ENCODE peak calls at places on chromosomes 11 and 22, in nine cellular contexts. T, E, Y, L, A, K, G, V and B are unnamed samples.

GRCh38 chr11:62493801-62494200 is 52.8 kb downstream of the AHNAK start:
- DNase-seq in V (no peak), G (peak), K (no peak), L (no peak), A (no peak), T (no peak), Y (no peak), E (no peak), B (no peak)

GRCh38 chr11:131975624-131976420 is 605.4 kb downstream of the NTM start:
- DNase-seq in G (no peak), E (no peak), V (no peak), L (no peak), A (no peak), T (no peak), Y (no peak), K (no peak), B (no peak)

GRCh38 chr11:116473790-116474346 is 298.9 kb downstream of the BUD13 start:
- DNase-seq in K (no peak), V (no peak), G (no peak), E (no peak), A (peak), T (no peak), L (no peak), Y (no peak), B (no peak)

GRCh38 chr11:34124885-34125668 is 19.6 kb downstream of the NAT10 start:
- DNase-seq in Y (no peak), A (no peak), K (no peak), V (peak), L (no peak), G (no peak), T (no peak), E (no peak), B (no peak)

GRCh38 chr11:126461096-126461440 is 105.6 kb downstream of the ST3GAL4 start:
- DNase-seq in V (no peak), T (no peak), Y (no peak), G (no peak), L (no peak), A (no peak), E (no peak), K (no peak), B (no peak)

GRCh38 chr22:44024288-44024908 is at the start of gene PARVB:
- DNase-seq in K (no peak), A (no peak), E (no peak), L (peak), G (peak), Y (peak), V (peak), T (peak), B (peak)

GRCh38 chr11:100830295-100830694 is 143.2 kb downstream of the ARHGAP42 start:
- DNase-seq in V (peak), L (no peak), Y (peak), A (no peak), E (peak), T (no peak), G (no peak), K (no peak), B (peak)

GRCh38 chr11:40130427-40130826 is 1329.0 kb downstream of the LRRC4C start:
- DNase-seq in G (no peak), E (no peak), Y (no peak), A (peak), K (no peak), T (no peak), L (peak), V (no peak), B (no peak)

GRCh38 chr11:20162824-20163777 is 2.8 kb upstream of the DBX1 start:
- DNase-seq in E (no peak), V (peak), L (peak), Y (peak), T (no peak), A (peak), K (no peak), G (peak), B (peak)

GRCh38 chr11:71171576-71171975 is 80.8 kb downstream of the SHANK2 start:
- DNase-seq in E (no peak), V (no peak), Y (no peak), L (no peak), K (no peak), G (no peak), A (no peak), T (no peak), B (no peak)

GRCh38 chr11:130510407-130511006 is 62.1 kb downstream of the ADAMTS15 start:
- DNase-seq in G (peak), V (peak), E (peak), Y (no peak), K (no peak), T (no peak), L (no peak), A (no peak), B (peak)

GRCh38 chr11:58575377-58576020 is at the start of gene LPXN:
- DNase-seq in L (no peak), T (no peak), K (no peak), Y (peak), E (peak), A (no peak), G (peak), V (no peak), B (peak)

GRCh38 chr11:111514216-111515031 is at the start of gene HOATZ:
- DNase-seq in K (no peak), E (no peak), T (peak), L (peak), G (no peak), A (peak), V (no peak), Y (no peak), B (peak)

GRCh38 chr22:49322231-49322630 is 505.4 kb downstream of the BRD1 start:
- DNase-seq in Y (no peak), E (no peak), T (peak), V (no peak), L (no peak), A (no peak), G (no peak), K (no peak), B (no peak)

GRCh38 chr22:28444659-28445058 is 235.0 kb downstream of the TTC28 start:
- DNase-seq in V (no peak), G (peak), L (no peak), Y (no peak), A (no peak), E (no peak), T (no peak), K (no peak), B (peak)

GRCh38 chr11:38191101-38191500 is 1593.1 kb upstream of the RAG2 start:
- DNase-seq in K (no peak), Y (no peak), A (no peak), T (no peak), V (no peak), L (no peak), G (no peak), E (no peak), B (no peak)

GRCh38 chr11:110349109-110349996 is 52.9 kb upstream of the RDX start:
- DNase-seq in A (no peak), L (no peak), T (no peak), K (no peak), Y (no peak), V (no peak), E (no peak), G (no peak), B (no peak)

GRCh38 chr11:122920579-122920978 is 38.0 kb downstream of the JHY start:
- DNase-seq in L (no peak), T (peak), V (no peak), Y (no peak), K (no peak), E (no peak), G (no peak), A (peak), B (no peak)

GRCh38 chr11:8989411-8989810 is 14.4 kb downstream of the NRIP3 start:
- DNase-seq in Y (peak), G (peak), V (peak), E (no peak), K (no peak), T (no peak), A (no peak), L (no peak), B (peak)

DNA sequence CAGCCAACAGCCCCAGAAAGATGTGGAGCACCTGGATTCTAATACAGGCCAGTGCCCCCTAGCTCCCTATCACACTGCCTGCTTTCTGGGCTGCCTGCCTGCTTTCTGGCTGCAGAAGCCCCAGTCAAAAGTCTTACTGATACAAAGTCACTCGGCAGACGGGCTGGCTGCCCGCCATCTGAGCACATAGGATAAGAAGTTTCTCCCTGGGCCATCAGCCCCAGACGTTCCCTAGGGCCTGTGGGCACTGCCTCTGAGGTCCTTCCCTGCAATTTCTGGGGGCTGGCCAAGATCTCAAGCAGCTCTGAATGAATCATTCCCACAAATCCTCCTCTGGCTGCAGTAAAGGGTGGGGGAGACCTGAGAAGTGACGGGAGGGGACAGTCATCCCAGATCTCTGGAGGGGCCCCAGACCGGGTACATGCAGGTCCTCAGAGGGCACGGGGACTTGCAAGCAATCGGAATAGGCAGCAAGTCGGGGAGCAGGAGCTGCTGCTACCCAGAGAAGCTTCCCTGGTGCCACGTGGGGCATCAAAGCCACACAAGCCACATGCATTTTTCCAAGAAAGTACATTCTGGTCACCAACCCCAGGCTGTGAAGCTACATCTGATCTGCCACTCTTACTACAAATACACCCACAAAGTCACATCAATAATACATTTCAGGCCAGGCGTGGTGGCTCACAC is 4.7 kb downstream of the TPST2 start:
- DNase-seq in K (no peak), G (peak), V (peak), Y (peak), T (peak), E (peak), L (peak), A (no peak), B (peak)
- TF ChIP-seq CTCF in K (no peak), G (peak), V (no peak), Y (peak), T (no peak), E (no peak), L (peak), A (peak), B (peak)

DNA sequence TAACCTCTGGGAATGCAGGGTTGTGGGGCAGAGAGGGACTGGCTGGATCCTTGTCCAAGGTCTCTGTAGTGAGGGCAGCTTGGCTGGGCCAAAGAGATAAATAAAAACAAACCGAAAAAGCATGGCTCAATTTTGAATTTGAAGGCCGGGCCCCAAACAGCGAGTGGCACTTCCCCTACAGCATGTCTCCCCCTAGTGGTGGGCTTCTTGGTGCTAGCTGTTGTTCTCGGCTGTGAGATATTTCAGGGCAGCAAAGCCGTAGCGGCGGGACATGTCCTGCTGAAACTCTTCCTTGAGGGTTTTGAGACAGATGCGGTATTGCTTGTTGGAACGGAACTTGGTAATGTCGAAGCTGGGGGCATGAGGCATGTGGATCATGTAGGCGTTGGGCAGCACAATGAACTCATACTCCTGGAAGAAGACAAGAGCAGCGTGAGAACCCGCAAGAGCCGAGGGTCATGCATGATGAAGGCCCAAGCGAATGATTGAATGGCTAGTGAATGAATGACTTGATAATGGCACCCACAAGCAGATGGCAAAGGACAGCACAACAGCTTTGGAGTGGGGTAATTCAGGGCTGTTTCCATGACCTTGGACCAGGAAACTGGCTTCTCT is 216.1 kb upstream of the SYN3 start:
- DNase-seq in G (peak), Y (no peak), V (no peak), E (no peak), L (no peak), T (no peak), A (peak), K (no peak), B (peak)
- TF ChIP-seq CTCF in G (peak), Y (no peak), V (peak), E (no peak), L (peak), T (peak), A (peak), K (peak), B (peak)

GRCh38 chr22:24086310-24086709 is 75.2 kb downstream of the CABIN1 start:
- DNase-seq in E (no peak), V (no peak), L (no peak), T (peak), K (no peak), A (no peak), G (no peak), Y (no peak), B (no peak)

GRCh38 chr22:24089951-24090350 is 78.8 kb downstream of the CABIN1 start:
- DNase-seq in V (no peak), G (no peak), L (no peak), K (no peak), E (no peak), T (no peak), Y (no peak), A (no peak), B (no peak)

GRCh38 chr22:24087071-24087795 is 76.1 kb downstream of the CABIN1 start:
- DNase-seq in T (no peak), K (no peak), A (no peak), G (no peak), V (no peak), L (no peak), E (no peak), Y (no peak), B (no peak)

GRCh38 chr22:24090581-24090980 is 79.5 kb downstream of the CABIN1 start:
- DNase-seq in V (no peak), Y (no peak), T (no peak), A (no peak), E (no peak), G (no peak), L (no peak), K (no peak), B (no peak)

DNA sequence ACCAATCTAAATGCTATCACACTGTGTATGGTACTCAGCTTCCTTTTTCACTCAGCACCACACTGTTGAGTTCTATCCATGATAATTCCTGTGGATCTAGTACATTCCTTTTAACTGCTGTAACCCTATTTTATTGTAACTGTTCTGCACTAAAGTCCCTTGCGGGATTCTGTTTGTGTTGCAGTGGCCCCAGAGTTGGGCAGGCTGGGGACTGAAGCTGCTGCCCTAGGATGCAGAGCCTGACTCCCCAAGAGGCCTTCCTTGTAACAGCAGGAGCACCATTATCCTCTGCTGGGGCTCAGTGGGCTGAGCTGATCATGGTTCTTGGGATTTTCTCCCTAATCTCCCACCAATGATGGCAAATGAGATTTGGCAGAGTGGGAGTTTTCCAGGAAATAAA is 77.7 kb downstream of the CABIN1 start:
- DNase-seq in L (no peak), A (no peak), E (no peak), G (peak), V (peak), K (no peak), Y (no peak), T (no peak), B (no peak)
- TF ChIP-seq CTCF in L (no peak), A (peak), E (no peak), G (peak), V (no peak), K (no peak), Y (no peak), T (no peak), B (no peak)

DNA sequence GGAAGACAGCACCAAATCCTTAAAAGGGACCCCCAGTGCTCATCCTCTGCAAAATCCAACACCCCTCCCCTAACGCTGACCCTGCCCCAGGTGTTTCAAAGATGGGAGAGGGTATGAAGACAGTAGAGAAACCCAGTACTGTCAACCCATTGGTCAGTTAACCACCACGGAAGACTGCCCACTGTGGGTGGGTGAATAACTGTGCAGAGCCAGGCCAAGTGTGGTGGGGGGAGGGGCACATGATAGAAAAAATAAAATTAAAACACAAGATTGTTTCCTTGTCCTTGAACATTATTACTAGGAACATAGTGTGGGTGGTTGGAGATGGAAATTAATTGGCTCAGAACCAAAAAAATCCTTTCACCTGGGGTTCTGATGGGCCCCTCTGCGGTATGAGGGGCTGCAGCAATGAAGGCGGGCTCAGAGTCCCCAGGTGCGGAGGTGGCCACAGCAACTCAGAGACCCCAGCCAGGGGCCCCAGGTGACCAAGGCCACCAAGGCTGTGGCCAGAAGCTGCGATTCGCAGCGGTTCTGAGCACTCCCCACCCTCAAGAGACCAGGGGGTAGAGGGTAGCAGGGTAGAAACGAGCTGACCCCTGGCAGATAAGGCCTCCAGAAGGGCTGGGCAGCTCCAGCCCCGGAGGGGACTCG is 1.1 kb downstream of the TNKS1BP1 start:
- DNase-seq in Y (peak), K (no peak), V (no peak), E (no peak), T (no peak), G (peak), L (no peak), A (no peak), B (peak)
- TF ChIP-seq CTCF in Y (no peak), K (no peak), V (peak), E (no peak), T (no peak), G (peak), L (peak), A (no peak), B (no peak)

GRCh38 chr11:65454696-65455456 is 32.3 kb downstream of the NEAT1 start:
- DNase-seq in Y (peak), G (peak), T (peak), E (peak), L (peak), V (peak), K (no peak), A (peak), B (peak)
- TF ChIP-seq CTCF in Y (no peak), G (no peak), T (no peak), E (no peak), L (peak), V (peak), K (peak), A (no peak), B (no peak)

DNA sequence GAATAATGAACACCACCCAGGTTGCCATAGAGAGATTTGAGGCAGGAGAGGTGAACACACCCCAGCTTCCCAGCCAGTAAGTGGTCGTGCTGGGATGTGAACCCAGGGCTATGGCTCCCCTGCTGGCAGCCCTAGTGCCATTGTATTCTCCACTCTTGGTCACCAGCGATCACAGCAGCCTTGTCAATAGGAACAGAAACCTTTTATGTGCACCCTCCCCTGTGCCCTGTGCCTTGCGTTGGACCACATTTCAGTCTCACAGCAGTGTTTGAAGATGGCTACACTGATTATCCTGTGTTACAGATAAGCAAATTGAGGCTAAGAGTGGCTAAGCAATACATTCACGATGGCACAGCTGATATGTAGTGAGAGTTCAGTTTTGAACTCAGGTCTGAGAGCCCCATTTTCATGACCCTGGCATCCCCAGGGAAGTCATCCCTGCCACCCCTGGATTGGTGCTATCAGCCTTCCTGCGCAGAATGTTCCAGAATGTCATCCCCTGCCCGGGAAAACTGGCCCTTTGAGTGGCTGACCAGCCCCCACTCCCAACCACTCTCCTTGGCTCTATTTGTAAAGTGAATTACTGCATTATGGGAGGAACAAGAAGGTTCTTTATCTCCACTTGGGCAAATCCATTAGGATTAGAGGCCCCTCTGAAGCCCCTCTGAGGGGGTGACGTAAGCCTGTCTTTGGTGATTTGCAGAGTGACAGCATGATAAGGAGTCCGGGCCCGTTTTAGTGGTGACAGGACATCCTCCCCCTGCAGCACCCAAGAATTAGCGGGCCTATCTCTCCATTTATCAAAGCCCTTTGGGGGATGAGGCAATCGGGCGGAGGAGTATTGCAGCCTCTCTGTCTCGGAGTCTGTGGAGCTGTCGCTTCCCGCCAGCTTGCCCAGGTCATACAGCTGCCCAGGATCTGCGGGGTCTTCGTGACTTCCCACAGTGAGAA is 30.9 kb downstream of the SMIM38 start:
- DNase-seq in Y (no peak), V (no peak), L (peak), E (no peak), G (no peak), K (no peak), T (no peak), A (no peak), B (no peak)
- TF ChIP-seq CTCF in Y (no peak), V (no peak), L (peak), E (no peak), G (no peak), K (peak), T (no peak), A (peak), B (no peak)

DNA sequence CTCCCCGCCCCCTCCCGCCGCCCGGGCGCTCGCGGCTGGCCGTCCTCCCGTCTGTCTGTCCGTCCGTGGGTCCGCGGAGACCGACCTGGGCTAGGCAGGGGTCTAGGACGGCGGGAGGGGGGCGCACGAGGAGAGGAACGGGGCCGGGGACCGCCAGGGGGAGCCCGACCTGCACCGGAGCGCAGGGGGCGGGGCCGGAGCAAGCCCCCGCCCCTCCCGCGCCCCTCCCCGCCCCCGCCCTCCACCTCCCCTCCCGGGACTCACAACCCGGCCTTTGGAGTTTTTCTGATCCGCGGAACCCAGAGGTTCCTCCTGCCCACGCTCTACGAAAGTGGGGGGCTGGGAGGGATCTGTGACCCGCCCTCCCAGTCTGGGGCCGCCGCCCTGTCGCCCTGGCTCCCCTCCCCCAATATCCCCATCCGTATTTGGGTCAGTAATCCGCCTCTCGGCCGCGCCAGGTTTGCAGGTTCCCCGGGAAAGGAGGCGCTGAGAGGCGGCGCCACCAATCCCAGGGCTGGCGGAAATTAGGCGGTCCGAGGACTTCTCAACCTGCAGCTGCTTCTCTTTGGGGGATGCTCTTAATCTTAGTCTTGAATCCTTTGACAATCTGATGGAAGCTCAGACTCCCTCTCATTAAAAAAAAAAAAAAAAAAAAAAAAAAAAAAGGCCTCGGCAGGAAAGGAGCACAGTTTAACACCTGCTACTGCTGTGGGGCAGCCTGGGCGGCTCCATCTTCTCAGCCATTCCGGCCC is 922 bp upstream of the KCNJ11 start:
- DNase-seq in V (peak), G (no peak), K (no peak), E (peak), Y (peak), A (peak), L (peak), T (peak), B (peak)
- TF ChIP-seq CTCF in V (peak), G (no peak), K (peak), E (peak), Y (peak), A (peak), L (peak), T (peak), B (peak)